ENCODE peak calls at places on chromosomes 2 and 18, in seven cellular contexts. E, F, J, N, H, C and R are unnamed samples.

GRCh38 chr2:85409719-85410583 is at the start of gene CAPG:
- DNase-seq in E (peak; percentile 97), F (peak; percentile 92), J (no peak), N (no peak), H (no peak), C (no peak), R (no peak)

GRCh38 chr18:40012931-40013609 is 1942.0 kb upstream of the PIK3C3 start:
- DNase-seq in E (no peak), F (no peak), J (no peak), N (peak; percentile 14), H (no peak), C (peak; percentile 29), R (no peak)

GRCh38 chr2:228556707-228557106 is 375.2 kb upstream of the SPHKAP start:
- DNase-seq in E (peak; percentile 63), F (no peak), J (peak; percentile 42), N (no peak), H (peak; percentile 21), C (no peak), R (no peak)

GRCh38 chr18:57433492-57434176 is 1.5 kb upstream of the ONECUT2 start:
- DNase-seq in E (no peak), F (no peak), J (peak; percentile 8), N (no peak), H (no peak), C (no peak), R (no peak)

GRCh38 chr2:175880-176800 is 87.7 kb downstream of the SH3YL1 start:
- DNase-seq in E (no peak), F (peak; percentile 27), J (peak; percentile 89), N (no peak), H (no peak), C (no peak), R (peak; percentile 2)

GRCh38 chr2:143163499-143163898 is 34.3 kb downstream of the ARHGAP15 start:
- DNase-seq in E (no peak), F (no peak), J (no peak), N (no peak), H (no peak), C (no peak), R (no peak)

GRCh38 chr2:102110596-102111334 is 31.8 kb upstream of the IL1R1 start:
- DNase-seq in E (no peak), F (no peak), J (no peak), N (no peak), H (no peak), C (no peak), R (no peak)

GRCh38 chr2:240571314-240571973 is 3.2 kb downstream of the RNPEPL1 start:
- DNase-seq in E (no peak), F (no peak), J (no peak), N (no peak), H (no peak), C (no peak), R (no peak)

GRCh38 chr18:61860302-61860701 is 32.5 kb downstream of the RNF152 start:
- DNase-seq in E (no peak), F (no peak), J (peak; percentile 10), N (no peak), H (no peak), C (no peak), R (no peak)

GRCh38 chr18:27803957-27804356 is 373.0 kb downstream of the CDH2 start:
- DNase-seq in E (no peak), F (no peak), J (no peak), N (no peak), H (peak; percentile 2), C (no peak), R (no peak)

GRCh38 chr2:104408266-104408665 is 445.6 kb upstream of the POU3F3 start:
- DNase-seq in E (no peak), F (no peak), J (no peak), N (peak; percentile 26), H (no peak), C (peak; percentile 27), R (no peak)

GRCh38 chr2:33777791-33778190 is 178.7 kb upstream of the FAM98A start:
- DNase-seq in E (no peak), F (no peak), J (no peak), N (no peak), H (no peak), C (no peak), R (no peak)

GRCh38 chr2:230864122-230864604 is 579 bp upstream of the ITM2C start:
- DNase-seq in E (no peak), F (no peak), J (no peak), N (no peak), H (no peak), C (no peak), R (no peak)
- H3K4me3 ChIP-seq in E (peak overlapping the region; percentile 98), F (peak overlapping the region; percentile 80), J (no peak overlapping the region), N (peak overlapping the region; percentile 75), H (peak overlapping the region; percentile 49), C (peak overlapping the region; percentile 73), R (peak overlapping the region; percentile 74)

GRCh38 chr18:11091746-11092145 is 57.6 kb downstream of the PIEZO2 start:
- DNase-seq in E (no peak), F (no peak), J (no peak), N (no peak), H (no peak), C (no peak), R (no peak)

GRCh38 chr18:11095211-11095610 is 54.2 kb downstream of the PIEZO2 start:
- DNase-seq in E (no peak), F (no peak), J (no peak), N (no peak), H (no peak), C (no peak), R (no peak)

GRCh38 chr18:11095674-11096293 is 53.6 kb downstream of the PIEZO2 start:
- DNase-seq in E (no peak), F (no peak), J (no peak), N (no peak), H (no peak), C (no peak), R (no peak)

GRCh38 chr18:11096839-11097750 is 52.3 kb downstream of the PIEZO2 start:
- DNase-seq in E (no peak), F (no peak), J (no peak), N (no peak), H (no peak), C (no peak), R (no peak)

GRCh38 chr18:11096411-11096810 is 53.0 kb downstream of the PIEZO2 start:
- DNase-seq in E (no peak), F (no peak), J (no peak), N (no peak), H (no peak), C (peak; percentile 2), R (no peak)
- TF ChIP-seq CTCF in E (no peak), F (no peak), J (no peak), N (no peak), H (no peak), C (no peak), R (no peak)

GRCh38 chr2:25804338-25804737 is 73.9 kb downstream of the ASXL2 start:
- DNase-seq in E (no peak), F (no peak), J (no peak), N (no peak), H (no peak), C (no peak), R (no peak)

GRCh38 chr2:25797607-25798488 is 80.4 kb downstream of the ASXL2 start:
- DNase-seq in E (no peak), F (no peak), J (no peak), N (no peak), H (no peak), C (no peak), R (no peak)

GRCh38 chr2:25794544-25795276 is 83.6 kb downstream of the ASXL2 start:
- DNase-seq in E (no peak), F (no peak), J (no peak), N (no peak), H (no peak), C (no peak), R (no peak)

DNA sequence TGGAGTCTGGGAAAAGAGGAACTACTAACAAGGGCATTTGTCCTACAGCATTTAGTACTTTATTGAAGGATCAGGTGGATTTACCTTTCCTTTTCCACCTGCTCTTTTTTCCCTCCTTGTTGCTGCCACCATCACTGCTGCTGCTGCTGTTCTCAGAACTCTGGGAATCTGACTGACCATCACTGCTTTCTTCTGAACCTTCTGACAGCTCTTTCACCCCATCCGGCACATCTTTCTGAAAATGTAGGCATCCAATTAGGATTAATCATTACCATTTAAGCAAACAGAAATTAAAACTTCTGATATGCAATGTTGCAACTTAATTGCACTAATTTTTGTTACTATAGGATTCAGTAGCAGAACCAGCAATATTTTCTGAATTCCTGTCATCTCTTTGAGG is 79.0 kb downstream of the ASXL2 start:
- DNase-seq in E (no peak), F (no peak), J (no peak), N (no peak), H (no peak), C (no peak), R (no peak)
- H3K4me3 ChIP-seq in E (no peak overlapping the region), F (no peak overlapping the region), J (no peak overlapping the region), N (no peak overlapping the region), H (no peak overlapping the region), C (no peak overlapping the region), R (no peak overlapping the region)

DNA sequence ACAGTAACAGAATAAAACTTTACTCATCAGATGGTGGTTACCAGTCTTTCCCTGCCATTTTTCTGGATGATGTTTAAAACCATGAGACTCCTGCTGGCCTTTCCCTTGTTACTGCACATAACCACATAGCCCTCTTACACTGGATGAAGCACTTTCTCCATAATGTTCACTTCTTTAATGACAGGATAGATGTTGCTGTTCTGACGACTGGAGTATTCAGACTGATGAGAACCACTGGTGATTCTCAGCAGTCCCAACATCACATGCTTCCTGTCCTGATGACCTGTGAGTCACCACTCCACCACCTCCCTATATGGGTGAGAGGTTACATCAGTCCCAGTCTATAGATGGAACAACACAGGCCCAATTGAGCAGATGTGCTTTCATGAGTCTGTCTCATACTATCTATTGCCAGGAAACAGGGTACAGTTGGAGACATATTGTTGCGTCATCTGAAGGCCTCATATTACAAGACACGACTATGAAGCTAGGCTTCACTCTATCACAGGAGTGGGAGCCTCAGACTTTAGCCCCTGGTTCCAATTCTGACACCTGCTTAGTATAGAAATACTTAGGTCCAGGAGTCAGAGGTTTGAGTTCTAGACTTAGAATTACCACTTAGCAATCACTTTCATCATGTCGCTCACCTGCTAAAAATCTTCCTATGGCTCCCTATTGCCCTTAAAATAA is 145.7 kb upstream of the KLF7 start:
- DNase-seq in E (peak; percentile 28), F (no peak), J (peak; percentile 62), N (peak; percentile 89), H (peak; percentile 92), C (peak; percentile 24), R (peak; percentile 89)
- TF ChIP-seq CTCF in E (no peak), F (no peak), J (no peak), N (peak; percentile 30), H (peak; percentile 38), C (peak; percentile 40), R (peak; percentile 17)

GRCh38 chr2:234488913-234489451 is 7.9 kb downstream of the ARL4C start:
- DNase-seq in E (no peak), F (peak; percentile 59), J (no peak), N (no peak), H (no peak), C (no peak), R (no peak)
- H3K4me3 ChIP-seq in E (no peak overlapping the region), F (no peak overlapping the region), J (no peak overlapping the region), N (no peak overlapping the region), H (no peak overlapping the region), C (no peak overlapping the region), R (no peak overlapping the region)